ENCODE peak calls at places on chromosomes 12 and 14, in ten cellular contexts. I is tibial nerve, D is NCI-H1694, O is HEK293T, S is H9, V is fibroblast of lung, Q is NCI-H524, X is GM13976, C is GM03348, B is neural crest cell. N is an unnamed sample.

GRCh38 chr12:47079894-47080724 is at the start of gene AMIGO2:
- DNase-seq in I (peak), D (no peak), O (peak), S (peak), V (peak), Q (peak), X (peak), C (peak), B (peak), N (peak)

GRCh38 chr12:55073043-55074022 is 52.9 kb upstream of the OR9K2 start:
- DNase-seq in I (peak), D (peak), O (peak), S (peak), V (peak), Q (peak), X (peak), C (peak), B (peak), N (peak)

GRCh38 chr12:124441443-124442190 is 125.8 kb downstream of the NCOR2 start:
- DNase-seq in I (no peak), D (no peak), O (no peak), S (no peak), V (peak), Q (no peak), X (no peak), C (peak), B (no peak), N (peak)

GRCh38 chr12:65822732-65823480 is 1.4 kb upstream of the HMGA2 start:
- DNase-seq in I (no peak), D (no peak), O (peak), S (peak), V (peak), Q (peak), X (peak), C (peak), B (peak), N (peak)

GRCh38 chr14:39682563-39682962 is 250.3 kb upstream of the FBXO33 start:
- DNase-seq in I (no peak), D (no peak), O (peak), S (no peak), V (no peak), Q (no peak), X (no peak), C (no peak), B (no peak), N (no peak)

GRCh38 chr14:50045039-50045711 is 71.2 kb downstream of the VCPKMT start:
- DNase-seq in I (peak), D (no peak), O (no peak), S (no peak), V (peak), Q (no peak), X (peak), C (peak), B (no peak), N (peak)

GRCh38 chr14:25095784-25096390 is 45.9 kb upstream of the STXBP6 start:
- DNase-seq in I (no peak), D (no peak), O (no peak), S (no peak), V (no peak), Q (no peak), X (no peak), C (no peak), B (no peak), N (no peak)

GRCh38 chr12:107402041-107403022 is 283.3 kb upstream of the PWP1 start:
- DNase-seq in I (peak), D (peak), O (peak), S (peak), V (peak), Q (peak), X (peak), C (peak), B (peak), N (peak)

GRCh38 chr12:57825451-57825850 is 6.9 kb upstream of the AVIL start:
- DNase-seq in I (no peak), D (no peak), O (no peak), S (no peak), V (no peak), Q (no peak), X (no peak), C (no peak), B (no peak), N (no peak)

GRCh38 chr12:31326689-31327659 is 1.0 kb upstream of the SINHCAF start:
- DNase-seq in I (peak), D (no peak), O (no peak), S (no peak), V (peak), Q (no peak), X (no peak), C (peak), B (no peak), N (peak)

GRCh38 chr12:25788707-25789106 is 169.8 kb upstream of the RASSF8 start:
- DNase-seq in I (no peak), D (no peak), O (no peak), S (no peak), V (no peak), Q (no peak), X (no peak), C (no peak), B (no peak), N (no peak)

GRCh38 chr12:130281157-130281799 is 56.4 kb upstream of the PIWIL1 start:
- DNase-seq in I (no peak), D (no peak), O (peak), S (peak), V (no peak), Q (peak), X (peak), C (peak), B (peak), N (no peak)